ENCODE peak calls at places on chromosomes 11 and 22, in eight cellular contexts. One of them, this sample, is unnamed.

GRCh38 chr11:95358516-95359322 is 127.7 kb upstream of the SESN3 start:
- DNase-seq in spleen: no peak
- DNase-seq in naive thymus-derived CD4-positive, alpha-beta T cell: no peak
- DNase-seq in neuronal stem cell: no peak
- DNase-seq in heart right ventricle: peak
- DNase-seq in A549: no peak
- DNase-seq in kidney: no peak
- DNase-seq in mucosa of descending colon: no peak
- DNase-seq in this sample: no peak

GRCh38 chr11:100857236-100858005 is 170.3 kb downstream of the ARHGAP42 start:
- DNase-seq in neuronal stem cell: peak
- DNase-seq in naive thymus-derived CD4-positive, alpha-beta T cell: no peak
- DNase-seq in A549: no peak
- DNase-seq in kidney: no peak
- DNase-seq in spleen: no peak
- DNase-seq in mucosa of descending colon: no peak
- DNase-seq in heart right ventricle: no peak
- DNase-seq in this sample: no peak

GRCh38 chr11:8086001-8086479 is 5.0 kb downstream of the TUB start:
- DNase-seq in mucosa of descending colon: no peak
- DNase-seq in A549: no peak
- DNase-seq in neuronal stem cell: no peak
- DNase-seq in kidney: no peak
- DNase-seq in heart right ventricle: peak
- DNase-seq in naive thymus-derived CD4-positive, alpha-beta T cell: no peak
- DNase-seq in spleen: peak
- DNase-seq in this sample: no peak

GRCh38 chr11:10309163-10310093 is 4.6 kb downstream of the ADM start:
- DNase-seq in heart right ventricle: peak
- DNase-seq in kidney: peak
- DNase-seq in naive thymus-derived CD4-positive, alpha-beta T cell: no peak
- DNase-seq in spleen: peak
- DNase-seq in A549: peak
- DNase-seq in mucosa of descending colon: peak
- DNase-seq in neuronal stem cell: no peak
- DNase-seq in this sample: peak

GRCh38 chr11:76395296-76395695 is 14.2 kb downstream of the GVQW3 start:
- DNase-seq in neuronal stem cell: no peak
- DNase-seq in naive thymus-derived CD4-positive, alpha-beta T cell: no peak
- DNase-seq in spleen: no peak
- DNase-seq in A549: no peak
- DNase-seq in mucosa of descending colon: no peak
- DNase-seq in heart right ventricle: no peak
- DNase-seq in kidney: no peak
- DNase-seq in this sample: no peak

GRCh38 chr11:72352859-72353551 is 81.3 kb downstream of the CLPB start:
- DNase-seq in naive thymus-derived CD4-positive, alpha-beta T cell: no peak
- DNase-seq in kidney: no peak
- DNase-seq in heart right ventricle: peak
- DNase-seq in spleen: no peak
- DNase-seq in neuronal stem cell: peak
- DNase-seq in A549: no peak
- DNase-seq in mucosa of descending colon: no peak
- DNase-seq in this sample: no peak

GRCh38 chr11:73661035-73661628 is 14.8 kb downstream of the PLEKHB1 start:
- DNase-seq in mucosa of descending colon: peak
- DNase-seq in naive thymus-derived CD4-positive, alpha-beta T cell: peak
- DNase-seq in A549: peak
- DNase-seq in neuronal stem cell: peak
- DNase-seq in spleen: peak
- DNase-seq in kidney: peak
- DNase-seq in heart right ventricle: peak
- DNase-seq in this sample: peak

GRCh38 chr11:12552677-12553076 is 121.5 kb upstream of the TEAD1 start:
- DNase-seq in mucosa of descending colon: peak
- DNase-seq in kidney: no peak
- DNase-seq in heart right ventricle: peak
- DNase-seq in spleen: no peak
- DNase-seq in naive thymus-derived CD4-positive, alpha-beta T cell: no peak
- DNase-seq in A549: no peak
- DNase-seq in neuronal stem cell: no peak
- DNase-seq in this sample: peak

GRCh38 chr11:59669611-59670009 is 773 bp upstream of the PATL1 start:
- DNase-seq in spleen: peak
- DNase-seq in heart right ventricle: peak
- DNase-seq in A549: no peak
- DNase-seq in naive thymus-derived CD4-positive, alpha-beta T cell: no peak
- DNase-seq in neuronal stem cell: no peak
- DNase-seq in mucosa of descending colon: peak
- DNase-seq in kidney: peak
- DNase-seq in this sample: peak

GRCh38 chr22:48233586-48233985 is 1471.1 kb downstream of the TBC1D22A start:
- DNase-seq in mucosa of descending colon: no peak
- DNase-seq in A549: no peak
- DNase-seq in heart right ventricle: no peak
- DNase-seq in neuronal stem cell: no peak
- DNase-seq in naive thymus-derived CD4-positive, alpha-beta T cell: no peak
- DNase-seq in kidney: no peak
- DNase-seq in spleen: no peak
- DNase-seq in this sample: no peak

GRCh38 chr11:68646832-68647231 is 37.5 kb upstream of the GAL start:
- DNase-seq in mucosa of descending colon: no peak
- DNase-seq in kidney: no peak
- DNase-seq in naive thymus-derived CD4-positive, alpha-beta T cell: no peak
- DNase-seq in neuronal stem cell: no peak
- DNase-seq in A549: no peak
- DNase-seq in spleen: no peak
- DNase-seq in heart right ventricle: no peak
- DNase-seq in this sample: no peak

GRCh38 chr22:20843501-20843900 is 15.1 kb downstream of the PI4KA start:
- DNase-seq in mucosa of descending colon: peak
- DNase-seq in spleen: no peak
- DNase-seq in neuronal stem cell: no peak
- DNase-seq in kidney: no peak
- DNase-seq in naive thymus-derived CD4-positive, alpha-beta T cell: no peak
- DNase-seq in heart right ventricle: no peak
- DNase-seq in A549: no peak
- DNase-seq in this sample: no peak

GRCh38 chr11:57321996-57322880 is 2.5 kb downstream of the TNKS1BP1 start:
- DNase-seq in naive thymus-derived CD4-positive, alpha-beta T cell: no peak
- DNase-seq in spleen: no peak
- DNase-seq in heart right ventricle: peak
- DNase-seq in neuronal stem cell: peak
- DNase-seq in mucosa of descending colon: peak
- DNase-seq in A549: peak
- DNase-seq in kidney: peak
- DNase-seq in this sample: peak

GRCh38 chr11:116707250-116707649 is 65.5 kb downstream of the BUD13 start:
- DNase-seq in mucosa of descending colon: peak
- DNase-seq in kidney: no peak
- DNase-seq in naive thymus-derived CD4-positive, alpha-beta T cell: no peak
- DNase-seq in neuronal stem cell: no peak
- DNase-seq in spleen: no peak
- DNase-seq in A549: no peak
- DNase-seq in heart right ventricle: no peak
- DNase-seq in this sample: no peak

GRCh38 chr11:129313588-129314288 is 61.9 kb upstream of the BARX2 start:
- DNase-seq in A549: no peak
- DNase-seq in heart right ventricle: no peak
- DNase-seq in spleen: no peak
- DNase-seq in kidney: no peak
- DNase-seq in neuronal stem cell: no peak
- DNase-seq in naive thymus-derived CD4-positive, alpha-beta T cell: no peak
- DNase-seq in mucosa of descending colon: no peak
- DNase-seq in this sample: no peak

GRCh38 chr11:8006349-8006977 is 19.3 kb downstream of the EIF3F start:
- DNase-seq in kidney: no peak
- DNase-seq in A549: peak
- DNase-seq in neuronal stem cell: peak
- DNase-seq in heart right ventricle: peak
- DNase-seq in mucosa of descending colon: peak
- DNase-seq in spleen: no peak
- DNase-seq in naive thymus-derived CD4-positive, alpha-beta T cell: peak
- DNase-seq in this sample: no peak

GRCh38 chr11:12184696-12185095 is 74.3 kb downstream of the MICAL2 start:
- DNase-seq in A549: no peak
- DNase-seq in mucosa of descending colon: no peak
- DNase-seq in spleen: no peak
- DNase-seq in heart right ventricle: no peak
- DNase-seq in naive thymus-derived CD4-positive, alpha-beta T cell: no peak
- DNase-seq in neuronal stem cell: no peak
- DNase-seq in kidney: no peak
- DNase-seq in this sample: no peak

GRCh38 chr22:38613588-38613987 is 42.6 kb downstream of the FAM227A start:
- DNase-seq in A549: no peak
- DNase-seq in neuronal stem cell: no peak
- DNase-seq in mucosa of descending colon: no peak
- DNase-seq in heart right ventricle: no peak
- DNase-seq in naive thymus-derived CD4-positive, alpha-beta T cell: no peak
- DNase-seq in spleen: no peak
- DNase-seq in kidney: no peak
- DNase-seq in this sample: no peak

GRCh38 chr11:70671083-70671482 is 272.8 kb downstream of the CTTN start:
- DNase-seq in mucosa of descending colon: no peak
- DNase-seq in spleen: no peak
- DNase-seq in naive thymus-derived CD4-positive, alpha-beta T cell: no peak
- DNase-seq in neuronal stem cell: no peak
- DNase-seq in A549: no peak
- DNase-seq in heart right ventricle: no peak
- DNase-seq in kidney: no peak
- DNase-seq in this sample: no peak

GRCh38 chr11:127063191-127063590 is 62.6 kb upstream of the KIRREL3 start:
- DNase-seq in heart right ventricle: no peak
- DNase-seq in A549: no peak
- DNase-seq in spleen: no peak
- DNase-seq in neuronal stem cell: no peak
- DNase-seq in naive thymus-derived CD4-positive, alpha-beta T cell: no peak
- DNase-seq in mucosa of descending colon: no peak
- DNase-seq in kidney: no peak
- DNase-seq in this sample: no peak

GRCh38 chr22:42719656-42720262 is 911 bp downstream of the A4GALT start:
- DNase-seq in kidney: peak
- DNase-seq in neuronal stem cell: no peak
- DNase-seq in mucosa of descending colon: no peak
- DNase-seq in spleen: no peak
- DNase-seq in naive thymus-derived CD4-positive, alpha-beta T cell: no peak
- DNase-seq in A549: no peak
- DNase-seq in heart right ventricle: no peak
- DNase-seq in this sample: no peak

GRCh38 chr11:84236436-84236835 is 950.3 kb upstream of the CCDC90B start:
- DNase-seq in mucosa of descending colon: no peak
- DNase-seq in A549: no peak
- DNase-seq in naive thymus-derived CD4-positive, alpha-beta T cell: no peak
- DNase-seq in spleen: no peak
- DNase-seq in neuronal stem cell: no peak
- DNase-seq in heart right ventricle: no peak
- DNase-seq in kidney: no peak
- DNase-seq in this sample: no peak

GRCh38 chr11:61139391-61139790 is 21.8 kb downstream of the VPS37C start:
- DNase-seq in naive thymus-derived CD4-positive, alpha-beta T cell: no peak
- DNase-seq in spleen: peak
- DNase-seq in A549: no peak
- DNase-seq in heart right ventricle: no peak
- DNase-seq in mucosa of descending colon: no peak
- DNase-seq in kidney: peak
- DNase-seq in neuronal stem cell: no peak
- DNase-seq in this sample: no peak
- H3K4me3 ChIP-seq in naive thymus-derived CD4-positive, alpha-beta T cell: no peak
- H3K4me3 ChIP-seq in spleen: no peak
- H3K4me3 ChIP-seq in A549: no peak
- H3K4me3 ChIP-seq in heart right ventricle: no peak
- H3K4me3 ChIP-seq in mucosa of descending colon: no peak
- H3K4me3 ChIP-seq in kidney: no peak
- H3K4me3 ChIP-seq in neuronal stem cell: no peak
- H3K4me3 ChIP-seq in this sample: no peak

DNA sequence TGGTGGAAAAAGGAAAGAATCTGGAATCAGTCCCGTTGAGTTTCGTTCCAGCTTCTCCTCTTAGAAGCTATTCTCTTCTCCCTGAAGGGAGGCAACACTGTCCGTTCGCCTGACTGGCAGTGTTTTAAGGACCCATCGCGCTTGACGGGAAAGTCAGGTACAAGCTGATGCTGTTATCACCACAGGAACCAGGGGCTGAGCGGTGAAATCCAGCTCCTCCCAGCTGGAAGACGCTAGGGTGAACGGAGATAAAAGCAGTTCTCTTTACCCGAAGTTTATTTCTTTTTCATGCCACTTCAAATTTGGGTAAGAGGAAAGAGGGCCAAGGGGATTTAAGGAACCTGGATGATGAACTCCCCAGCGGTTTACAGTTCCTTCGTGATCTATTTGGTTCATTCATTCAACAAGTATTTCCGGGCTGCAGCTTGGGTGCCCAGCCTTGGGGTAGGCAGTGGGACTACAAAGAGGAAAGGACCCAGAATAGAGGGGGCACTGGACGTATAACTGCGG is 551 bp upstream of the DEUP1 start:
- DNase-seq in mucosa of descending colon: peak
- DNase-seq in neuronal stem cell: no peak
- DNase-seq in spleen: no peak
- DNase-seq in naive thymus-derived CD4-positive, alpha-beta T cell: no peak
- DNase-seq in heart right ventricle: no peak
- DNase-seq in kidney: no peak
- DNase-seq in A549: peak
- DNase-seq in this sample: no peak
- H3K4me3 ChIP-seq in mucosa of descending colon: no peak
- H3K4me3 ChIP-seq in neuronal stem cell: peak
- H3K4me3 ChIP-seq in spleen: peak
- H3K4me3 ChIP-seq in naive thymus-derived CD4-positive, alpha-beta T cell: no peak
- H3K4me3 ChIP-seq in heart right ventricle: peak
- H3K4me3 ChIP-seq in kidney: peak
- H3K4me3 ChIP-seq in A549: peak
- H3K4me3 ChIP-seq in this sample: peak

GRCh38 chr22:31951201-31952093 is 7.1 kb downstream of the YWHAH start:
- DNase-seq in mucosa of descending colon: no peak
- DNase-seq in naive thymus-derived CD4-positive, alpha-beta T cell: no peak
- DNase-seq in heart right ventricle: no peak
- DNase-seq in A549: no peak
- DNase-seq in kidney: peak
- DNase-seq in neuronal stem cell: no peak
- DNase-seq in spleen: peak
- DNase-seq in this sample: no peak
- H3K4me3 ChIP-seq in mucosa of descending colon: no peak
- H3K4me3 ChIP-seq in naive thymus-derived CD4-positive, alpha-beta T cell: no peak
- H3K4me3 ChIP-seq in heart right ventricle: no peak
- H3K4me3 ChIP-seq in A549: no peak
- H3K4me3 ChIP-seq in kidney: no peak
- H3K4me3 ChIP-seq in neuronal stem cell: no peak
- H3K4me3 ChIP-seq in spleen: no peak
- H3K4me3 ChIP-seq in this sample: no peak

DNA sequence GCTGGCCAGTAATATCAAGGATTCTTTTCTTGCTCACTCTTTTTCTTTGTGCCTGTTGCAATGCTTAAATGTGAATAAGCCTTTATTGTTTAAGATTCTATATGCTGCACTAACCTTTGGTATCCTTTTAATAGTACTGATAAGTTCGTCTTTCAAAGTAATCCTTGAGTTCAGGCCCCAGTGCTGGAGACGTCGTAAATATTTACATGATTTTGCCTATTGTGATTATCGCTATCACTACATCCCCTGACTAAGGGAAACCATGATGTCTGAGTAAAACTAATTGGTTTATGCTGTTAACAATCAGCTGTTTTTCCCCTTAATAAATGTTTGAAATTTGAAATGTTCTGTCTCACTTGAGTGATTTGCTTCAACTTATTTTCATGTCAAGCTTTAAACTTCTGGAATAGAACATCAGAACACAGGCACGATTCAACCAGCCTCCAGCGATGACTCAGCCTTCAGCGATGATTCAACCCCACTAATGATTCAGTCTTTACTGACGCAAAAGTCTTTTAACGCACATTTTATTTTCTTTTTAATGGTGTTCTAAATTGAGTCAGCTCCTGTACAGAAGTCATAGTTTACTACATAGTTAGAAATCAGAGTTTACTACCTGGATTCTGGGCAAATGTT is 3.9 kb downstream of the HTATIP2 start:
- DNase-seq in kidney: no peak
- DNase-seq in mucosa of descending colon: no peak
- DNase-seq in A549: peak
- DNase-seq in heart right ventricle: no peak
- DNase-seq in neuronal stem cell: no peak
- DNase-seq in naive thymus-derived CD4-positive, alpha-beta T cell: no peak
- DNase-seq in spleen: no peak
- DNase-seq in this sample: peak
- H3K4me3 ChIP-seq in kidney: no peak
- H3K4me3 ChIP-seq in mucosa of descending colon: no peak
- H3K4me3 ChIP-seq in A549: peak
- H3K4me3 ChIP-seq in heart right ventricle: no peak
- H3K4me3 ChIP-seq in neuronal stem cell: no peak
- H3K4me3 ChIP-seq in naive thymus-derived CD4-positive, alpha-beta T cell: no peak
- H3K4me3 ChIP-seq in spleen: no peak
- H3K4me3 ChIP-seq in this sample: no peak